ENCODE peak calls at places on chromosomes 3 and 15, in nine cellular contexts. L is fibroblast of mammary gland; E is SJSA1; N is T-helper 9 cell; U is caudate nucleus; V is immature natural killer cell; T is Right ventricle myocardium superior; K is activated naive CD4-positive, alpha-beta T cell; A is kidney. I is an unnamed sample.

GRCh38 chr3:143060906-143061305 is 58.7 kb upstream of the CHST2 start:
- DNase-seq in V (no peak), N (no peak), T (no peak), A (no peak), K (no peak), U (no peak), L (peak; percentile 31), E (no peak), I (no peak)

GRCh38 chr3:187968883-187969580 is 184.9 kb upstream of the LPP start:
- DNase-seq in N (no peak), E (no peak), T (no peak), K (no peak), L (peak; percentile 93), V (no peak), A (no peak), U (no peak), I (no peak)

GRCh38 chr3:185153170-185153733 is 392 bp upstream of the C3orf70 start:
- DNase-seq in E (no peak), L (no peak), N (no peak), A (peak; percentile 77), T (no peak), V (peak; percentile 1), K (no peak), U (no peak), I (no peak)

GRCh38 chr15:37015025-37015424 is 85.3 kb downstream of the MEIS2 start:
- DNase-seq in K (no peak), V (no peak), T (no peak), E (no peak), N (no peak), L (peak; percentile 88), A (no peak), U (peak; percentile 44), I (no peak)

GRCh38 chr3:185770071-185770470 is 54.8 kb downstream of the IGF2BP2 start:
- DNase-seq in U (no peak), N (no peak), E (no peak), K (no peak), V (no peak), T (no peak), L (no peak), A (no peak), I (no peak)

GRCh38 chr3:21573291-21573690 is 177.7 kb downstream of the ZNF385D start:
- DNase-seq in N (no peak), K (no peak), L (peak; percentile 63), T (no peak), A (no peak), E (no peak), U (no peak), V (no peak), I (no peak)

GRCh38 chr3:14234197-14235002 is 55.8 kb downstream of the LSM3 start:
- DNase-seq in N (no peak), K (no peak), L (peak; percentile 38), V (no peak), T (no peak), U (no peak), A (peak; percentile 89), E (no peak), I (no peak)

GRCh38 chr15:99486371-99487336 is 79.1 kb upstream of the MEF2A start:
- DNase-seq in N (no peak), E (peak; percentile 79), A (peak; percentile 95), V (no peak), T (peak; percentile 91), U (peak; percentile 36), K (no peak), L (peak; percentile 48), I (no peak)

GRCh38 chr15:94235041-94235440 is 3.7 kb downstream of the MCTP2 start:
- DNase-seq in N (no peak), U (no peak), A (no peak), V (no peak), T (no peak), E (no peak), L (no peak), K (no peak), I (no peak)

GRCh38 chr15:40345867-40346578 is 4.8 kb upstream of the PHGR1 start:
- DNase-seq in U (no peak), L (no peak), N (no peak), T (no peak), K (no peak), A (peak; percentile 36), E (no peak), V (no peak), I (no peak)

GRCh38 chr3:58581328-58582091 is 4.3 kb upstream of the FAM107A start:
- DNase-seq in K (no peak), A (no peak), T (no peak), E (no peak), V (no peak), L (no peak), N (no peak), U (peak; percentile 12), I (no peak)

GRCh38 chr3:44845528-44846520 is 15.9 kb upstream of the TMEM42 start:
- DNase-seq in L (peak; percentile 21), V (no peak), K (no peak), N (no peak), E (no peak), A (no peak), U (no peak), T (peak; percentile 57), I (no peak)

GRCh38 chr3:148101061-148101460 is 596.6 kb upstream of the AGTR1 start:
- DNase-seq in K (no peak), E (no peak), N (no peak), U (no peak), V (no peak), T (no peak), L (peak; percentile 84), A (no peak), I (no peak)

GRCh38 chr15:39720721-39721611 is 61.7 kb downstream of the FSIP1 start:
- DNase-seq in U (no peak), T (no peak), E (no peak), K (no peak), N (no peak), V (no peak), L (peak; percentile 79), A (no peak), I (peak; percentile 3)

GRCh38 chr3:146052791-146053310 is 108.1 kb downstream of the PLOD2 start:
- DNase-seq in E (no peak), K (no peak), U (no peak), T (no peak), A (no peak), V (no peak), L (no peak), N (no peak), I (no peak)

GRCh38 chr3:141876891-141877561 is 583 bp downstream of the ATP1B3 start:
- DNase-seq in K (peak; percentile 29), U (peak; percentile 42), V (peak; percentile 69), T (peak; percentile 68), E (peak; percentile 49), L (peak; percentile 49), A (peak; percentile 86), N (peak; percentile 37), I (no peak)

GRCh38 chr3:42638339-42638842 is 15.1 kb upstream of the ZBTB47 start:
- DNase-seq in L (no peak), T (no peak), A (no peak), K (no peak), V (peak; percentile 35), E (no peak), N (no peak), U (no peak), I (no peak)

GRCh38 chr15:77904436-77904821 is 173.1 kb downstream of the TBC1D2B start:
- DNase-seq in A (peak; percentile 58), U (no peak), K (no peak), N (no peak), V (no peak), L (no peak), T (peak; percentile 28), E (no peak), I (no peak)

GRCh38 chr3:190697901-190698300 is 164.6 kb downstream of the GMNC start:
- DNase-seq in E (no peak), V (no peak), A (no peak), L (peak; percentile 89), K (no peak), T (no peak), U (no peak), N (no peak), I (no peak)

GRCh38 chr3:187694801-187695200 is 7.6 kb downstream of the RTP2 start:
- DNase-seq in A (no peak), N (no peak), K (no peak), L (peak; percentile 31), T (no peak), V (no peak), U (no peak), E (no peak), I (no peak)

GRCh38 chr15:40470423-40471104 is at the start of gene CHST14:
- DNase-seq in A (peak; percentile 85), U (peak; percentile 30), T (peak; percentile 79), V (peak; percentile 67), N (peak; percentile 54), L (peak; percentile 48), K (peak; percentile 59), E (peak; percentile 63), I (peak; percentile 11)

GRCh38 chr3:115843206-115843605 is 219.9 kb downstream of the GAP43 start:
- DNase-seq in E (no peak), N (no peak), U (no peak), T (no peak), K (no peak), A (no peak), V (no peak), L (no peak), I (no peak)

GRCh38 chr3:190701096-190701532 is 161.4 kb downstream of the GMNC start:
- DNase-seq in T (no peak), A (no peak), K (no peak), U (no peak), L (peak; percentile 64), E (peak; percentile 49), N (no peak), V (no peak), I (no peak)

GRCh38 chr3:73461582-73461981 is 163.2 kb downstream of the PDZRN3 start:
- DNase-seq in E (no peak), T (peak; percentile 63), U (no peak), L (peak; percentile 68), K (no peak), V (no peak), N (no peak), A (peak; percentile 79), I (no peak)

GRCh38 chr3:190265795-190266194 is 56.5 kb downstream of the CLDN1 start:
- DNase-seq in N (no peak), L (peak; percentile 28), A (no peak), K (no peak), T (no peak), V (no peak), E (no peak), U (no peak), I (no peak)

GRCh38 chr3:108489776-108490175 is 20.6 kb downstream of the MYH15 start:
- DNase-seq in L (peak; percentile 59), V (peak; percentile 42), N (peak; percentile 5), K (no peak), E (no peak), T (no peak), A (no peak), U (peak; percentile 37), I (peak; percentile 47)

GRCh38 chr3:32502089-32502943 is at the start of gene CMTM6:
- DNase-seq in L (peak; percentile 72), K (peak; percentile 75), V (peak; percentile 74), N (peak; percentile 74), A (peak; percentile 94), U (peak; percentile 83), T (peak; percentile 89), E (peak; percentile 74), I (peak; percentile 55)

GRCh38 chr3:148943531-148944200 is 47.7 kb upstream of the GYG1 start:
- DNase-seq in L (peak; percentile 96), T (no peak), V (peak; percentile 30), A (no peak), N (no peak), K (no peak), U (no peak), E (peak; percentile 74), I (peak; percentile 89)